ENCODE peak calls at places on chromosomes 13 and 19, in eight cellular contexts. L is Daoy; Y is stimulated activated CD4-positive, alpha-beta T cell treated with anti-CD3 and anti-CD28 coated beads, Interleukin-4, amount 100 ng/mL, for 48 hours; H is colonic mucosa; J is head of caudate nucleus; K is aorta; M is stimulated activated CD8-positive, alpha-beta memory T cell treated with anti-CD3 and anti-CD28 coated beads, Interleukin-7, amount 100 ng/mL, for 1 hour; P is NCI-H1105. O is an unnamed sample.

GRCh38 chr19:10802479-10802878 is 33.5 kb downstream of the TMED1 start:
- DNase-seq in H (no peak), P (no peak), Y (no peak), L (no peak), J (no peak), K (no peak), M (no peak), O (no peak)

GRCh38 chr19:31317098-31317497 is 32.1 kb downstream of the TSHZ3 start:
- DNase-seq in K (no peak), L (no peak), M (no peak), H (no peak), P (no peak), Y (no peak), J (no peak), O (no peak)

GRCh38 chr19:49688531-49689132 is 762 bp upstream of the ADM5 start:
- DNase-seq in H (no peak), Y (no peak), K (no peak), J (no peak), M (no peak), L (no peak), P (no peak), O (no peak)

GRCh38 chr13:45119469-45119989 is 781 bp upstream of the GTF2F2 start:
- DNase-seq in M (peak; percentile 30), H (peak; percentile 42), Y (peak; percentile 27), K (no peak), P (no peak), J (peak; percentile 62), L (peak; percentile 21), O (no peak)

GRCh38 chr19:1684573-1684912 is 32.1 kb upstream of the TCF3 start:
- DNase-seq in Y (no peak), H (no peak), M (no peak), K (no peak), J (no peak), P (no peak), L (no peak), O (no peak)

GRCh38 chr13:59086147-59086546 is 1077.6 kb downstream of the DIAPH3 start:
- DNase-seq in H (no peak), P (no peak), K (no peak), J (no peak), Y (no peak), L (no peak), M (no peak), O (no peak)

GRCh38 chr13:101695870-101696516 is 243.5 kb downstream of the ITGBL1 start:
- DNase-seq in L (no peak), Y (no peak), J (no peak), M (no peak), K (no peak), P (no peak), H (no peak), O (no peak)

GRCh38 chr13:28805193-28805819 is 14.8 kb upstream of the MTUS2 start:
- DNase-seq in Y (peak; percentile 64), J (peak; percentile 29), K (peak; percentile 71), H (peak; percentile 24), L (peak; percentile 29), M (no peak), P (no peak), O (no peak)

GRCh38 chr19:21362291-21362690 is 3.5 kb downstream of the ZNF738 start:
- DNase-seq in H (no peak), L (no peak), Y (no peak), P (no peak), K (no peak), J (no peak), M (no peak), O (no peak)

GRCh38 chr19:56637976-56638555 is 4.9 kb upstream of the SMIM17 start:
- DNase-seq in H (peak; percentile 58), J (peak; percentile 77), L (peak; percentile 67), K (peak; percentile 73), P (no peak), Y (peak; percentile 48), M (no peak), O (peak; percentile 7)

GRCh38 chr19:5706876-5707573 is 12.9 kb downstream of the LONP1 start:
- DNase-seq in J (no peak), P (no peak), H (no peak), L (no peak), K (no peak), Y (no peak), M (no peak), O (no peak)

GRCh38 chr19:18089726-18090125 is 3.0 kb upstream of the IL12RB1 start:
- DNase-seq in M (no peak), J (peak; percentile 89), Y (no peak), K (no peak), L (no peak), P (no peak), H (no peak), O (no peak)

GRCh38 chr19:31154021-31154420 is 195.2 kb downstream of the TSHZ3 start:
- DNase-seq in K (no peak), Y (no peak), P (no peak), M (no peak), L (peak; percentile 38), J (no peak), H (no peak), O (no peak)

GRCh38 chr13:113402471-113403254 is 38.7 kb upstream of the GRTP1 start:
- DNase-seq in L (no peak), M (no peak), Y (no peak), H (no peak), K (no peak), J (no peak), P (no peak), O (no peak)

GRCh38 chr19:49387936-49388372 is at the start of gene KASH5:
- DNase-seq in H (peak; percentile 74), P (no peak), Y (peak; percentile 91), M (peak; percentile 60), K (peak; percentile 90), J (peak; percentile 75), L (no peak), O (no peak)

GRCh38 chr13:26991508-26992181 is 180.0 kb downstream of the USP12 start:
- DNase-seq in P (no peak), L (no peak), H (no peak), M (no peak), J (peak; percentile 81), K (no peak), Y (no peak), O (no peak)

GRCh38 chr13:103883152-103883551 is 816.9 kb upstream of the SLC10A2 start:
- DNase-seq in M (no peak), K (peak; percentile 78), P (peak; percentile 59), Y (no peak), J (peak; percentile 94), H (peak; percentile 33), L (peak; percentile 88), O (peak; percentile 71)

GRCh38 chr19:41031926-41032325 is 40.8 kb downstream of the CYP2B6 start:
- DNase-seq in H (no peak), M (no peak), K (no peak), P (no peak), J (no peak), Y (no peak), L (no peak), O (no peak)

GRCh38 chr13:24500977-24501376 is 11.6 kb downstream of the PARP4 start:
- DNase-seq in P (no peak), K (no peak), L (no peak), J (no peak), Y (no peak), H (no peak), M (no peak), O (no peak)

GRCh38 chr13:41609828-41610227 is 152.5 kb downstream of the RGCC start:
- DNase-seq in H (no peak), J (no peak), M (no peak), K (no peak), L (no peak), P (no peak), Y (no peak), O (no peak)

GRCh38 chr13:26600345-26600761 is 42.9 kb downstream of the WASF3 start:
- DNase-seq in H (no peak), K (no peak), P (no peak), J (no peak), M (no peak), L (no peak), Y (no peak), O (no peak)

GRCh38 chr13:38850868-38851626 is 139.6 kb downstream of the STOML3 start:
- DNase-seq in H (no peak), L (no peak), P (no peak), K (no peak), Y (no peak), J (no peak), M (no peak), O (no peak)

GRCh38 chr13:111210945-111211469 is 95.9 kb downstream of the ARHGEF7 start:
- DNase-seq in P (no peak), Y (no peak), M (no peak), J (no peak), K (no peak), H (no peak), L (no peak), O (no peak)

GRCh38 chr13:36831291-36831690 is 12.3 kb downstream of the RFXAP start:
- DNase-seq in L (no peak), H (no peak), P (no peak), K (no peak), J (no peak), Y (no peak), M (no peak), O (no peak)

GRCh38 chr19:34189199-34189916 is 17.1 kb downstream of the LSM14A start:
- DNase-seq in H (no peak), K (no peak), P (no peak), Y (no peak), J (no peak), L (no peak), M (no peak), O (no peak)

GRCh38 chr13:77779461-77780272 is 82.2 kb downstream of the SLAIN1 start:
- DNase-seq in M (no peak), K (peak; percentile 52), Y (no peak), H (peak; percentile 26), P (peak; percentile 25), L (peak; percentile 31), J (peak; percentile 36), O (peak; percentile 5)

GRCh38 chr19:45809643-45810159 is 5.4 kb downstream of the RSPH6A start:
- DNase-seq in K (no peak), P (no peak), Y (no peak), M (no peak), H (no peak), L (peak; percentile 43), J (no peak), O (peak; percentile 23)

GRCh38 chr13:44271915-44272341 is 101.7 kb upstream of the SERP2 start:
- DNase-seq in Y (no peak), H (no peak), M (no peak), L (no peak), K (peak; percentile 55), P (no peak), J (no peak), O (no peak)

GRCh38 chr19:32040246-32040645 is 305.2 kb upstream of the ZNF507 start:
- DNase-seq in K (no peak), J (no peak), Y (no peak), L (no peak), H (no peak), M (no peak), P (no peak), O (no peak)

GRCh38 chr13:33471182-33471581 is 185.6 kb upstream of the STARD13 start:
- DNase-seq in K (no peak), Y (no peak), J (no peak), L (no peak), M (no peak), H (no peak), P (no peak), O (no peak)

GRCh38 chr19:41510484-41510883 is 65.5 kb upstream of the CEACAM21 start:
- DNase-seq in K (no peak), M (no peak), P (no peak), Y (no peak), J (no peak), H (no peak), L (no peak), O (no peak)

GRCh38 chr13:43077906-43078305 is 54.5 kb downstream of the DNAJC15 start:
- DNase-seq in M (no peak), K (no peak), P (no peak), L (no peak), J (no peak), Y (no peak), H (no peak), O (no peak)

GRCh38 chr19:16325161-16325527 is 518 bp downstream of the KLF2 start:
- DNase-seq in K (no peak), H (peak; percentile 44), J (no peak), M (no peak), P (no peak), Y (no peak), L (peak; percentile 68), O (no peak)

O was measured in AG04449.